ENCODE peak calls at places on chromosomes 5 and 9, in ten cellular contexts. One of them, this sample, is unnamed.

GRCh38 chr9:35067056-35067455 is 5.4 kb downstream of the VCP start:
- DNase-seq in heart right ventricle: no peak
- DNase-seq in astrocyte: no peak
- DNase-seq in CD8-positive, alpha-beta T cell: no peak
- DNase-seq in foreskin fibroblast: no peak
- DNase-seq in uterus: no peak
- DNase-seq in MM.1S: peak
- DNase-seq in A549: no peak
- DNase-seq in pancreas: no peak
- DNase-seq in choroid plexus epithelial cell: no peak
- DNase-seq in this sample: no peak

GRCh38 chr9:4009006-4009511 is 290.8 kb downstream of the GLIS3 start:
- DNase-seq in heart right ventricle: no peak
- DNase-seq in astrocyte: peak
- DNase-seq in CD8-positive, alpha-beta T cell: no peak
- DNase-seq in foreskin fibroblast: no peak
- DNase-seq in uterus: no peak
- DNase-seq in MM.1S: no peak
- DNase-seq in A549: no peak
- DNase-seq in pancreas: no peak
- DNase-seq in choroid plexus epithelial cell: no peak
- DNase-seq in this sample: no peak

GRCh38 chr5:61429906-61430305 is 97.8 kb downstream of the ZSWIM6 start:
- DNase-seq in heart right ventricle: no peak
- DNase-seq in astrocyte: no peak
- DNase-seq in CD8-positive, alpha-beta T cell: no peak
- DNase-seq in foreskin fibroblast: no peak
- DNase-seq in uterus: no peak
- DNase-seq in MM.1S: no peak
- DNase-seq in A549: no peak
- DNase-seq in pancreas: no peak
- DNase-seq in choroid plexus epithelial cell: no peak
- DNase-seq in this sample: no peak

GRCh38 chr9:103804077-103804735 is 289.9 kb upstream of the SMC2 start:
- DNase-seq in heart right ventricle: no peak
- DNase-seq in astrocyte: peak
- DNase-seq in CD8-positive, alpha-beta T cell: no peak
- DNase-seq in foreskin fibroblast: no peak
- DNase-seq in uterus: no peak
- DNase-seq in MM.1S: no peak
- DNase-seq in A549: peak
- DNase-seq in pancreas: no peak
- DNase-seq in choroid plexus epithelial cell: peak
- DNase-seq in this sample: no peak

GRCh38 chr5:139980765-139981164 is 62.3 kb downstream of the NRG2 start:
- DNase-seq in heart right ventricle: no peak
- DNase-seq in astrocyte: no peak
- DNase-seq in CD8-positive, alpha-beta T cell: no peak
- DNase-seq in foreskin fibroblast: no peak
- DNase-seq in uterus: no peak
- DNase-seq in MM.1S: no peak
- DNase-seq in A549: no peak
- DNase-seq in pancreas: no peak
- DNase-seq in choroid plexus epithelial cell: no peak
- DNase-seq in this sample: no peak

GRCh38 chr9:137716694-137717287 is 98.0 kb downstream of the EHMT1 start:
- DNase-seq in heart right ventricle: no peak
- DNase-seq in astrocyte: no peak
- DNase-seq in CD8-positive, alpha-beta T cell: no peak
- DNase-seq in foreskin fibroblast: no peak
- DNase-seq in uterus: no peak
- DNase-seq in MM.1S: no peak
- DNase-seq in A549: no peak
- DNase-seq in pancreas: no peak
- DNase-seq in choroid plexus epithelial cell: no peak
- DNase-seq in this sample: no peak

GRCh38 chr5:177271113-177271512 is 32.4 kb downstream of the RAB24 start:
- DNase-seq in heart right ventricle: no peak
- DNase-seq in astrocyte: no peak
- DNase-seq in CD8-positive, alpha-beta T cell: no peak
- DNase-seq in foreskin fibroblast: peak
- DNase-seq in uterus: no peak
- DNase-seq in MM.1S: no peak
- DNase-seq in A549: no peak
- DNase-seq in pancreas: no peak
- DNase-seq in choroid plexus epithelial cell: peak
- DNase-seq in this sample: no peak

GRCh38 chr5:135016926-135017325 is 17.1 kb downstream of the PITX1 start:
- DNase-seq in heart right ventricle: no peak
- DNase-seq in astrocyte: no peak
- DNase-seq in CD8-positive, alpha-beta T cell: no peak
- DNase-seq in foreskin fibroblast: no peak
- DNase-seq in uterus: peak
- DNase-seq in MM.1S: no peak
- DNase-seq in A549: no peak
- DNase-seq in pancreas: no peak
- DNase-seq in choroid plexus epithelial cell: no peak
- DNase-seq in this sample: no peak

DNA sequence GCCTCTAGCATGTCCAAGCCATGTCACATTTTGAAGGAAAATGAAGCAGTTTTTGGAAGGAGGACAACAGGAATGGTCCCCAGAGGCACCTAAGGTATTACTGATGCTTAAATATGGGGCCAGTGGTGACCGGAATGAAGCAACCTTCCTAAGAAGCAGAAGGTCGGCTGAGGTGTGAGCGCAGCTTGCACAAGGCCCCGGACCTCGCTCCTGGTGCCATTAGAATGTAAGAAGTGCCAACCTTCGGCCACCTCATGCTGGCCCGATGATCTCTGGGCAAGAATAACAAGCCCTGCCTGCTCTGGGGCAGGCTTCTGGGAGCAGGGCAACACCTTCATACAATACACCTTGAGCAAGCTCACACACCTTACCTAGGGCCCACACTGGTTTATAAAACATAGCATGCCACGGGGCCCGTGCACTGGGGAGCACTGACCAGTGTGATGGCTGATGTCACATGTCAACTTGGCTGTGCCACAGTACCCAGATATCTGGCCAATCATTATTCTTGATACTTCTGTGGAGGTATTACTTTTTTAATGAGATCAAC is 21.9 kb downstream of the SEMA4D start:
- DNase-seq in heart right ventricle: no peak
- DNase-seq in astrocyte: no peak
- DNase-seq in CD8-positive, alpha-beta T cell: no peak
- DNase-seq in foreskin fibroblast: no peak
- DNase-seq in uterus: no peak
- DNase-seq in MM.1S: no peak
- DNase-seq in A549: no peak
- DNase-seq in pancreas: no peak
- DNase-seq in choroid plexus epithelial cell: no peak
- DNase-seq in this sample: no peak
- H3K4me3 ChIP-seq in heart right ventricle: no peak
- H3K4me3 ChIP-seq in astrocyte: no peak
- H3K4me3 ChIP-seq in CD8-positive, alpha-beta T cell: peak
- H3K4me3 ChIP-seq in foreskin fibroblast: no peak
- H3K4me3 ChIP-seq in uterus: no peak
- H3K4me3 ChIP-seq in MM.1S: no peak
- H3K4me3 ChIP-seq in A549: no peak
- H3K4me3 ChIP-seq in pancreas: no peak
- H3K4me3 ChIP-seq in choroid plexus epithelial cell: no peak
- H3K4me3 ChIP-seq in this sample: no peak

GRCh38 chr9:21778300-21778699 is 24.1 kb upstream of the MTAP start:
- DNase-seq in heart right ventricle: no peak
- DNase-seq in astrocyte: peak
- DNase-seq in CD8-positive, alpha-beta T cell: no peak
- DNase-seq in foreskin fibroblast: peak
- DNase-seq in uterus: no peak
- DNase-seq in MM.1S: no peak
- DNase-seq in A549: no peak
- DNase-seq in pancreas: no peak
- DNase-seq in choroid plexus epithelial cell: peak
- DNase-seq in this sample: no peak
- H3K4me3 ChIP-seq in heart right ventricle: no peak
- H3K4me3 ChIP-seq in astrocyte: no peak
- H3K4me3 ChIP-seq in CD8-positive, alpha-beta T cell: no peak
- H3K4me3 ChIP-seq in foreskin fibroblast: no peak
- H3K4me3 ChIP-seq in uterus: no peak
- H3K4me3 ChIP-seq in MM.1S: no peak
- H3K4me3 ChIP-seq in A549: no peak
- H3K4me3 ChIP-seq in pancreas: no peak
- H3K4me3 ChIP-seq in choroid plexus epithelial cell: no peak
- H3K4me3 ChIP-seq in this sample: no peak

GRCh38 chr5:132259061-132259851 is 1.8 kb downstream of the PDLIM4 start:
- DNase-seq in heart right ventricle: peak
- DNase-seq in astrocyte: peak
- DNase-seq in CD8-positive, alpha-beta T cell: no peak
- DNase-seq in foreskin fibroblast: peak
- DNase-seq in uterus: peak
- DNase-seq in MM.1S: no peak
- DNase-seq in A549: no peak
- DNase-seq in pancreas: peak
- DNase-seq in choroid plexus epithelial cell: peak
- DNase-seq in this sample: no peak

GRCh38 chr5:132257131-132258101 is at the start of gene PDLIM4:
- DNase-seq in heart right ventricle: peak
- DNase-seq in astrocyte: peak
- DNase-seq in CD8-positive, alpha-beta T cell: no peak
- DNase-seq in foreskin fibroblast: no peak
- DNase-seq in uterus: peak
- DNase-seq in MM.1S: no peak
- DNase-seq in A549: no peak
- DNase-seq in pancreas: peak
- DNase-seq in choroid plexus epithelial cell: peak
- DNase-seq in this sample: no peak

GRCh38 chr5:132256783-132257130 is 739 bp upstream of the PDLIM4 start:
- DNase-seq in heart right ventricle: peak
- DNase-seq in astrocyte: no peak
- DNase-seq in CD8-positive, alpha-beta T cell: no peak
- DNase-seq in foreskin fibroblast: no peak
- DNase-seq in uterus: no peak
- DNase-seq in MM.1S: no peak
- DNase-seq in A549: no peak
- DNase-seq in pancreas: no peak
- DNase-seq in choroid plexus epithelial cell: no peak
- DNase-seq in this sample: no peak

GRCh38 chr5:132260051-132260450 is 2.6 kb downstream of the PDLIM4 start:
- DNase-seq in heart right ventricle: peak
- DNase-seq in astrocyte: peak
- DNase-seq in CD8-positive, alpha-beta T cell: no peak
- DNase-seq in foreskin fibroblast: peak
- DNase-seq in uterus: no peak
- DNase-seq in MM.1S: no peak
- DNase-seq in A549: no peak
- DNase-seq in pancreas: peak
- DNase-seq in choroid plexus epithelial cell: peak
- DNase-seq in this sample: no peak

GRCh38 chr5:132258102-132259060 is 885 bp downstream of the PDLIM4 start:
- DNase-seq in heart right ventricle: peak
- DNase-seq in astrocyte: peak
- DNase-seq in CD8-positive, alpha-beta T cell: no peak
- DNase-seq in foreskin fibroblast: peak
- DNase-seq in uterus: peak
- DNase-seq in MM.1S: no peak
- DNase-seq in A549: no peak
- DNase-seq in pancreas: peak
- DNase-seq in choroid plexus epithelial cell: peak
- DNase-seq in this sample: no peak
- H3K4me3 ChIP-seq in heart right ventricle: peak
- H3K4me3 ChIP-seq in astrocyte: peak
- H3K4me3 ChIP-seq in CD8-positive, alpha-beta T cell: no peak
- H3K4me3 ChIP-seq in foreskin fibroblast: peak
- H3K4me3 ChIP-seq in uterus: peak
- H3K4me3 ChIP-seq in MM.1S: no peak
- H3K4me3 ChIP-seq in A549: no peak
- H3K4me3 ChIP-seq in pancreas: peak
- H3K4me3 ChIP-seq in choroid plexus epithelial cell: peak
- H3K4me3 ChIP-seq in this sample: peak

GRCh38 chr5:143244000-143244736 is 159.3 kb downstream of the NR3C1 start:
- DNase-seq in heart right ventricle: peak
- DNase-seq in astrocyte: peak
- DNase-seq in CD8-positive, alpha-beta T cell: no peak
- DNase-seq in foreskin fibroblast: peak
- DNase-seq in uterus: peak
- DNase-seq in MM.1S: no peak
- DNase-seq in A549: peak
- DNase-seq in pancreas: peak
- DNase-seq in choroid plexus epithelial cell: peak
- DNase-seq in this sample: no peak
- H3K4me3 ChIP-seq in heart right ventricle: peak
- H3K4me3 ChIP-seq in astrocyte: peak
- H3K4me3 ChIP-seq in CD8-positive, alpha-beta T cell: no peak
- H3K4me3 ChIP-seq in foreskin fibroblast: peak
- H3K4me3 ChIP-seq in uterus: no peak
- H3K4me3 ChIP-seq in MM.1S: no peak
- H3K4me3 ChIP-seq in A549: peak
- H3K4me3 ChIP-seq in pancreas: no peak
- H3K4me3 ChIP-seq in choroid plexus epithelial cell: no peak
- H3K4me3 ChIP-seq in this sample: no peak

GRCh38 chr5:1343315-1343751 is 1.6 kb downstream of the CLPTM1L start:
- DNase-seq in heart right ventricle: no peak
- DNase-seq in astrocyte: no peak
- DNase-seq in CD8-positive, alpha-beta T cell: no peak
- DNase-seq in foreskin fibroblast: no peak
- DNase-seq in uterus: no peak
- DNase-seq in MM.1S: peak
- DNase-seq in A549: no peak
- DNase-seq in pancreas: no peak
- DNase-seq in choroid plexus epithelial cell: no peak
- DNase-seq in this sample: no peak
- H3K4me3 ChIP-seq in heart right ventricle: no peak
- H3K4me3 ChIP-seq in astrocyte: no peak
- H3K4me3 ChIP-seq in CD8-positive, alpha-beta T cell: no peak
- H3K4me3 ChIP-seq in foreskin fibroblast: peak
- H3K4me3 ChIP-seq in uterus: no peak
- H3K4me3 ChIP-seq in MM.1S: peak
- H3K4me3 ChIP-seq in A549: peak
- H3K4me3 ChIP-seq in pancreas: peak
- H3K4me3 ChIP-seq in choroid plexus epithelial cell: no peak
- H3K4me3 ChIP-seq in this sample: no peak

GRCh38 chr9:133835273-133835901 is 97.2 kb upstream of the SARDH start:
- DNase-seq in heart right ventricle: no peak
- DNase-seq in astrocyte: no peak
- DNase-seq in CD8-positive, alpha-beta T cell: no peak
- DNase-seq in foreskin fibroblast: no peak
- DNase-seq in uterus: no peak
- DNase-seq in MM.1S: no peak
- DNase-seq in A549: no peak
- DNase-seq in pancreas: no peak
- DNase-seq in choroid plexus epithelial cell: no peak
- DNase-seq in this sample: no peak
- H3K4me3 ChIP-seq in heart right ventricle: no peak
- H3K4me3 ChIP-seq in astrocyte: no peak
- H3K4me3 ChIP-seq in CD8-positive, alpha-beta T cell: no peak
- H3K4me3 ChIP-seq in foreskin fibroblast: no peak
- H3K4me3 ChIP-seq in uterus: no peak
- H3K4me3 ChIP-seq in MM.1S: no peak
- H3K4me3 ChIP-seq in A549: no peak
- H3K4me3 ChIP-seq in pancreas: no peak
- H3K4me3 ChIP-seq in choroid plexus epithelial cell: no peak
- H3K4me3 ChIP-seq in this sample: no peak